ENCODE peak calls at places on chromosomes 5 and 9, in ten cellular contexts. O is left lung, K is Peyer's patch, E is osteoblast, G is uterus, D is upper lobe of right lung, A is neural progenitor cell, R is stomach, V is lung, W is mammary epithelial cell. F is an unnamed sample.
A peak's percentile ranks its signal among the peaks of the same experiment; 100 is the strongest.

GRCh38 chr9:109775516-109775915 is 4.5 kb upstream of the PALM2AKAP2 start:
- DNase-seq in E (no peak), W (peak; percentile 65), A (no peak), R (no peak), D (no peak), O (no peak), K (no peak), G (no peak), V (no peak), F (peak; percentile 83)

GRCh38 chr9:3658964-3659363 is 133.2 kb upstream of the RFX3 start:
- DNase-seq in E (no peak), A (no peak), D (no peak), G (no peak), W (no peak), V (no peak), K (no peak), O (no peak), R (no peak), F (no peak)

GRCh38 chr9:131084661-131085369 is 11.5 kb upstream of the AIF1L start:
- DNase-seq in W (no peak), G (no peak), K (no peak), R (no peak), A (no peak), E (no peak), O (no peak), V (no peak), D (no peak), F (no peak)

GRCh38 chr5:9712506-9713285 is 82.5 kb upstream of the TAS2R1 start:
- DNase-seq in A (no peak), O (no peak), E (peak; percentile 57), V (no peak), K (no peak), G (no peak), D (no peak), W (peak; percentile 60), R (no peak), F (peak; percentile 91)

GRCh38 chr5:82413302-82414042 is 135.3 kb upstream of the RPS23 start:
- DNase-seq in V (no peak), A (no peak), W (peak; percentile 92), K (no peak), D (no peak), E (peak; percentile 78), R (no peak), G (no peak), O (no peak), F (peak; percentile 85)

GRCh38 chr9:103734471-103734870 is 359.6 kb upstream of the SMC2 start:
- DNase-seq in R (no peak), K (no peak), W (no peak), O (no peak), D (no peak), A (no peak), G (no peak), V (no peak), E (no peak), F (no peak)

GRCh38 chr9:16585571-16585970 is 284.9 kb downstream of the BNC2 start:
- DNase-seq in W (no peak), V (no peak), E (no peak), D (no peak), A (no peak), R (no peak), O (no peak), K (no peak), G (no peak), F (no peak)

GRCh38 chr5:173716058-173716682 is 99.7 kb upstream of the BOD1 start:
- DNase-seq in O (no peak), A (no peak), V (no peak), G (no peak), R (no peak), E (no peak), K (no peak), W (no peak), D (no peak), F (no peak)

GRCh38 chr5:66302344-66302743 is 158.2 kb downstream of the SREK1 start:
- DNase-seq in W (no peak), O (peak; percentile 65), A (no peak), D (no peak), V (no peak), R (no peak), E (no peak), G (no peak), K (no peak), F (no peak)

GRCh38 chr9:12854218-12854617 is 79.4 kb downstream of the LURAP1L start:
- DNase-seq in W (peak; percentile 75), O (no peak), K (no peak), A (no peak), G (no peak), D (no peak), E (no peak), R (no peak), V (no peak), F (no peak)

GRCh38 chr5:10788358-10788757 is 27.3 kb upstream of the DAP start:
- DNase-seq in K (no peak), O (no peak), D (no peak), V (no peak), E (no peak), G (no peak), A (no peak), R (no peak), W (no peak), F (no peak)

GRCh38 chr5:153480401-153480800 is 10.1 kb upstream of the GRIA1 start:
- DNase-seq in D (no peak), G (no peak), V (no peak), O (no peak), K (no peak), E (no peak), A (no peak), W (peak; percentile 33), R (no peak), F (peak; percentile 65)

DNA sequence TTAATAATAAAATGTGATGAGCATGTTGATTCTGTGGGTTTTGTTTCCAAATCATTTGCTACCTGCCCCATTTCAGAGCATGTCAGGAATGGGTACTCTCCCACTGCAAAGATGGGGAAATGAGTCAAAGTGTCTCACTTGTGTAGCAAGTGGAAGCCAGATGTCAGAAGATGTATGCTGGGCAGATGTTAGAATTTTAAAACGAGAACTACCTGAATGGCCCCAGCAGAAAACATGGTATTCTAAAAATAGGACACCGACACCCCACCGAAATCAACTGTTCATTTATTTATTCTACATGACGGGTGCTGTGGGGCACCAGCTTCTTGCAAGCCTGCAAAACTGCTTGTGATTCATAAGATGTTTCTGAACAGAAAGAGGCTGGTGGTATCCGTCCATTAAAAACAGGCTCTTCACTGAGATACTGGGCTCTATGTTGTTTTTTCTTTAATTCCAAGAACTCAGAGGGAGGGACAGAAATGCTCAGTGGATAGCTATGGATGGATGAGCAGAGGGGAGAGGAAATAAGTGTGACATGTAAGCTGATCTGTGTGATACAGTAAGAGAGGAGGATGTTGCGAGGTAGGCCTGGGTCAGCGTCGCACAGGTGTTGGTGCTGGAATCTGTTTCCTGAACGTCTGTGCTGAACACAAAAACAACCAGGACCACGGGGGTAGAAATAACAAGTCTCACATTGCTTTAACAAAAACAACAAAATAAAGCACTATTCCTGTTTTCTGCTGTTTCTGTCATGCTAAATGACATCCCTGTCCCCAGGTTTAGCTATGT is 157.2 kb downstream of the EFNA5 start:
- DNase-seq in O (no peak), E (no peak), A (no peak), G (no peak), D (no peak), R (no peak), V (no peak), W (peak; percentile 44), K (no peak), F (no peak)
- H3K4me1 ChIP-seq in O (no peaks in the 10 kb centered on the region), E (no peaks in the 10 kb centered on the region), A (peaks cover 55% of the 10 kb centered on the region), G (no peaks in the 10 kb centered on the region), D (no peaks in the 10 kb centered on the region), R (no peaks in the 10 kb centered on the region), V (no peaks in the 10 kb centered on the region), W (peaks cover 26% of the 10 kb centered on the region), K (no peaks in the 10 kb centered on the region), F (no peaks in the 10 kb centered on the region)

GRCh38 chr5:37715957-37716356 is 123.9 kb downstream of the GDNF start:
- DNase-seq in E (no peak), O (no peak), W (no peak), K (no peak), A (no peak), G (no peak), R (no peak), V (no peak), D (no peak), F (no peak)
- H3K4me1 ChIP-seq in E (peaks cover 37% of the 10 kb centered on the region), O (peaks cover 11% of the 10 kb centered on the region), W (no peaks in the 10 kb centered on the region), K (no peaks in the 10 kb centered on the region), A (no peaks in the 10 kb centered on the region), G (no peaks in the 10 kb centered on the region), R (peaks cover 22% of the 10 kb centered on the region), V (peaks cover 2% of the 10 kb centered on the region), D (peaks cover 9% of the 10 kb centered on the region), F (peaks cover 43% of the 10 kb centered on the region)

GRCh38 chr9:113526841-113527240 is 63.3 kb downstream of the RGS3 start:
- DNase-seq in A (no peak), O (no peak), E (no peak), R (no peak), D (peak; percentile 61), G (no peak), W (no peak), K (no peak), V (no peak), F (no peak)

GRCh38 chr9:113529336-113530009 is 65.9 kb downstream of the RGS3 start:
- DNase-seq in K (no peak), R (no peak), W (no peak), O (peak; percentile 9), D (no peak), V (no peak), E (no peak), G (no peak), A (no peak), F (no peak)

GRCh38 chr9:113528088-113528487 is 64.6 kb downstream of the RGS3 start:
- DNase-seq in A (no peak), D (peak; percentile 42), R (peak; percentile 58), E (no peak), W (peak; percentile 16), O (no peak), G (no peak), V (no peak), K (peak; percentile 88), F (no peak)

GRCh38 chr9:113530022-113530635 is 66.6 kb downstream of the RGS3 start:
- DNase-seq in G (no peak), O (peak; percentile 6), V (no peak), W (no peak), R (no peak), E (no peak), A (no peak), D (no peak), K (no peak), F (no peak)

DNA sequence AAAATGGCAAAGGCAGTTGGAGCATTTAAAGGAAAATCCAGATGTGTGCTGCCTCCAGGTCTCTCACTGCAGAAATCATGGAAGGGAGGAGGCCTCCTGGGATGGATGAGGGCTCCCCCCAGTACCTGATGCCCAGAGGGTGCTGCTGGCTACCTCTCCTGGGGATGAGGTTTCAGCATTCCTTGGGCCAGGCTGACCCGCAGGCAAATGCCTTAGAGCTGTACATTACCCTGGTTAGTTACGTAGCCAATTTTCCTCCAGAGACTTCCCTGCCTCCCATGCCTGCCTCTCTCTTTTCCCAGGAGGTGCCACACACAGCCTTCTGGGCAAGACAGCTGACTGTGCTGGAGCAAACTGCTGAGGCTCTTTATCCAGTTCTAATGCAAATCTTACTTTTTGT is 65.3 kb downstream of the RGS3 start:
- DNase-seq in A (no peak), E (no peak), W (no peak), K (no peak), R (no peak), G (no peak), V (no peak), D (no peak), O (peak; percentile 24), F (no peak)
- H3K4me1 ChIP-seq in A (peaks cover 21% of the 10 kb centered on the region), E (peaks cover 7% of the 10 kb centered on the region), W (peaks cover 3% of the 10 kb centered on the region), K (peaks cover 11% of the 10 kb centered on the region), R (peaks cover 49% of the 10 kb centered on the region), G (peaks cover 5% of the 10 kb centered on the region), V (peaks cover 25% of the 10 kb centered on the region), D (peaks cover 39% of the 10 kb centered on the region), O (peaks cover 29% of the 10 kb centered on the region), F (peaks cover 5% of the 10 kb centered on the region)

GRCh38 chr9:127971357-127972315 is 9.2 kb downstream of the EEIG1 start:
- DNase-seq in E (peak; percentile 61), R (no peak), A (peak; percentile 41), D (no peak), W (no peak), K (peak; percentile 49), G (no peak), O (no peak), V (no peak), F (peak; percentile 33)
- H3K4me1 ChIP-seq in E (peaks cover 27% of the 10 kb centered on the region), R (peaks cover 100% of the 10 kb centered on the region), A (peaks cover 35% of the 10 kb centered on the region), D (peaks cover 81% of the 10 kb centered on the region), W (peaks cover 54% of the 10 kb centered on the region), K (peaks cover 26% of the 10 kb centered on the region), G (peaks cover 76% of the 10 kb centered on the region), O (peaks cover 95% of the 10 kb centered on the region), V (peaks cover 57% of the 10 kb centered on the region), F (peaks cover 53% of the 10 kb centered on the region)

F was measured in GM23248.